ENCODE peak calls at places on chromosomes 5 and 9, in ten cellular contexts. N is GF-D8; D is activated naive CD4-positive, alpha-beta T cell treated with Interleukin-2 at 50 U/mL for 16 hours; P is GM13977; F is HT1080; V is mesendoderm; L is effector memory CD8-positive, alpha-beta T cell; C is skeletal muscle cell; M is psoas muscle; B is T47D. G is an unnamed sample.

GRCh38 chr5:123813937-123814624 is 302.1 kb downstream of the CSNK1G3 start:
- DNase-seq in B (peak), M (no peak), D (no peak), C (no peak), V (peak), N (no peak), F (peak), P (no peak), L (no peak), G (no peak)

GRCh38 chr9:121298016-121298538 is 30.1 kb downstream of the GSN start:
- DNase-seq in D (no peak), M (peak), L (no peak), P (no peak), V (no peak), B (no peak), F (no peak), N (no peak), C (no peak), G (no peak)

GRCh38 chr9:74078647-74079046 is 418.5 kb upstream of the RORB start:
- DNase-seq in N (no peak), M (no peak), P (no peak), B (no peak), L (no peak), C (no peak), V (peak), F (peak), D (no peak), G (no peak)

GRCh38 chr9:123927625-123928308 is 2.2 kb downstream of the DENND1A start:
- DNase-seq in D (no peak), M (no peak), C (no peak), V (no peak), N (peak), B (no peak), F (peak), P (peak), L (no peak), G (no peak)

GRCh38 chr5:58459276-58459859 is 518 bp downstream of the PLK2 start:
- DNase-seq in L (peak), P (no peak), N (no peak), M (no peak), F (peak), D (peak), B (no peak), V (peak), C (no peak), G (no peak)

GRCh38 chr5:95644351-95645042 is 2.1 kb upstream of the RFESD start:
- DNase-seq in N (no peak), M (no peak), L (peak), P (peak), D (peak), B (no peak), V (peak), F (peak), C (no peak), G (no peak)

GRCh38 chr5:32443541-32444190 is 874 bp downstream of the ZFR start:
- DNase-seq in N (no peak), M (peak), V (peak), C (no peak), B (peak), P (peak), D (peak), F (peak), L (peak), G (no peak)

GRCh38 chr9:1604942-1605560 is 410.1 kb upstream of the SMARCA2 start:
- DNase-seq in C (no peak), N (no peak), B (peak), D (no peak), L (no peak), M (no peak), F (peak), P (peak), V (peak), G (no peak)

GRCh38 chr5:154446183-154447073 is 631 bp downstream of the SAP30L start:
- DNase-seq in C (no peak), N (no peak), P (peak), B (peak), L (peak), F (peak), D (peak), V (peak), M (peak), G (no peak)

GRCh38 chr5:119382167-119382566 is 26.3 kb downstream of the TNFAIP8 start:
- DNase-seq in L (no peak), N (no peak), C (peak), V (no peak), D (no peak), F (no peak), P (no peak), M (no peak), B (no peak), G (no peak)

GRCh38 chr9:116027511-116027910 is 126.1 kb upstream of the PAPPA start:
- DNase-seq in N (no peak), M (no peak), F (peak), C (peak), B (no peak), V (no peak), L (no peak), P (no peak), D (no peak), G (no peak)

GRCh38 chr5:140000332-140000731 is 42.8 kb downstream of the NRG2 start:
- DNase-seq in N (no peak), D (no peak), P (no peak), V (no peak), C (no peak), F (no peak), M (peak), L (no peak), B (no peak), G (no peak)

GRCh38 chr5:170632985-170633234 is 129.1 kb downstream of the KCNIP1 start:
- DNase-seq in B (peak), D (peak), V (peak), P (peak), M (peak), F (peak), L (peak), N (no peak), C (no peak), G (peak)

GRCh38 chr5:179304871-179305270 is 40.4 kb downstream of the ADAMTS2 start:
- DNase-seq in B (no peak), P (no peak), V (no peak), N (no peak), D (no peak), F (no peak), M (no peak), L (no peak), C (no peak), G (no peak)

GRCh38 chr9:107228648-107229047 is 54.4 kb upstream of the RAD23B start:
- DNase-seq in B (no peak), P (no peak), C (no peak), F (no peak), L (no peak), V (no peak), N (no peak), D (no peak), M (no peak), G (no peak)